ENCODE peak calls at places on chromosome X, in ten cellular contexts. N is caudate nucleus, P is choroid plexus epithelial cell, M is adipocyte, B is amniotic stem cell, D is T-cell, E is activated gamma-delta T cell treated with Interleukin-2 at 50 U/mL for 16 hours, F is IMR-90, G is NCI-H1417, H is EL. Z is an unnamed sample.

GRCh38 chrX:97672608-97673007 is 788.9 kb downstream of the RPA4 start:
- DNase-seq in N (no peak), P (no peak), M (no peak), B (no peak), D (no peak), E (no peak), F (no peak), G (peak; percentile 96), H (no peak), Z (no peak)

GRCh38 chrX:37646254-37646653 is 39.3 kb upstream of the XK start:
- DNase-seq in N (no peak), P (peak; percentile 3), M (no peak), B (no peak), D (no peak), E (no peak), F (no peak), G (no peak), H (no peak), Z (no peak)

GRCh38 chrX:103437147-103437873 is 61.0 kb downstream of the BEX3 start:
- DNase-seq in N (no peak), P (no peak), M (no peak), B (no peak), D (no peak), E (no peak), F (peak; percentile 21), G (no peak), H (no peak), Z (no peak)

GRCh38 chrX:156004256-156004655 is 6.8 kb downstream of the IL9R start:
- DNase-seq in N (no peak), P (no peak), M (peak; percentile 19), B (no peak), D (no peak), E (no peak), F (no peak), G (no peak), H (peak; percentile 23), Z (no peak)

GRCh38 chrX:50704360-50704759 is 109.6 kb downstream of the SHROOM4 start:
- DNase-seq in N (no peak), P (no peak), M (no peak), B (no peak), D (no peak), E (no peak), F (peak; percentile 33), G (no peak), H (no peak), Z (no peak)

GRCh38 chrX:22742174-22742573 is 257.6 kb upstream of the DDX53 start:
- DNase-seq in N (no peak), P (peak; percentile 23), M (peak; percentile 10), B (no peak), D (no peak), E (no peak), F (peak; percentile 81), G (no peak), H (peak; percentile 34), Z (no peak)

GRCh38 chrX:7904557-7904956 is 22.7 kb downstream of the PNPLA4 start:
- DNase-seq in N (no peak), P (peak; percentile 34), M (peak; percentile 9), B (no peak), D (no peak), E (no peak), F (peak; percentile 23), G (no peak), H (peak; percentile 1), Z (no peak)

GRCh38 chrX:51461053-51462050 is 35.0 kb downstream of the NUDT11 start:
- DNase-seq in N (no peak), P (peak; percentile 54), M (peak; percentile 65), B (no peak), D (no peak), E (no peak), F (peak; percentile 42), G (peak; percentile 76), H (peak; percentile 7), Z (peak; percentile 48)

GRCh38 chrX:72038016-72038415 is 93.7 kb downstream of the RTL5 start:
- DNase-seq in N (no peak), P (no peak), M (no peak), B (no peak), D (no peak), E (no peak), F (no peak), G (no peak), H (no peak), Z (no peak)

GRCh38 chrX:2552621-2553297 is 52.0 kb upstream of the DHRSX start:
- DNase-seq in N (no peak), P (peak; percentile 9), M (peak; percentile 96), B (peak; percentile 47), D (no peak), E (no peak), F (no peak), G (no peak), H (peak; percentile 81), Z (no peak)

GRCh38 chrX:37553476-37553875 is 18.0 kb upstream of the LANCL3 start:
- DNase-seq in N (no peak), P (no peak), M (no peak), B (no peak), D (no peak), E (no peak), F (no peak), G (no peak), H (no peak), Z (no peak)

GRCh38 chrX:40550069-40550468 is 30.7 kb upstream of the ATP6AP2 start:
- DNase-seq in N (no peak), P (no peak), M (no peak), B (no peak), D (no peak), E (no peak), F (no peak), G (peak; percentile 94), H (no peak), Z (no peak)

Z was measured in brain microvascular endothelial cell.